ENCODE peak calls at places on chromosomes 11 and 22, in four cellular contexts. One of them, this sample, is unnamed.

GRCh38 chr11:29328961-29329441 is 687.8 kb downstream of the KCNA4 start:
- DNase-seq in H7: peak; percentile 2
- DNase-seq in effector CD4-positive, alpha-beta T cell: no peak
- DNase-seq in stimulated activated CD4-positive, alpha-beta T cell treated with anti-CD3 and anti-CD28 coated beads, Interleukin-15, amount 100 ng/mL, for 48 hours: no peak
- DNase-seq in this sample: no peak

GRCh38 chr22:22037740-22038139 is 55.2 kb upstream of the TOP3B start:
- DNase-seq in H7: no peak
- DNase-seq in stimulated activated CD4-positive, alpha-beta T cell treated with anti-CD3 and anti-CD28 coated beads, Interleukin-15, amount 100 ng/mL, for 48 hours: no peak
- DNase-seq in effector CD4-positive, alpha-beta T cell: no peak
- DNase-seq in this sample: no peak

GRCh38 chr11:100790073-100790472 is 103.0 kb downstream of the ARHGAP42 start:
- DNase-seq in H7: no peak
- DNase-seq in stimulated activated CD4-positive, alpha-beta T cell treated with anti-CD3 and anti-CD28 coated beads, Interleukin-15, amount 100 ng/mL, for 48 hours: no peak
- DNase-seq in effector CD4-positive, alpha-beta T cell: no peak
- DNase-seq in this sample: no peak

GRCh38 chr11:57406337-57406904 is 16.0 kb upstream of the PRG2 start:
- DNase-seq in stimulated activated CD4-positive, alpha-beta T cell treated with anti-CD3 and anti-CD28 coated beads, Interleukin-15, amount 100 ng/mL, for 48 hours: no peak
- DNase-seq in effector CD4-positive, alpha-beta T cell: no peak
- DNase-seq in H7: no peak
- DNase-seq in this sample: no peak

GRCh38 chr11:73976451-73977151 is 6.0 kb downstream of the UCP2 start:
- DNase-seq in effector CD4-positive, alpha-beta T cell: no peak
- DNase-seq in H7: peak; percentile 10
- DNase-seq in stimulated activated CD4-positive, alpha-beta T cell treated with anti-CD3 and anti-CD28 coated beads, Interleukin-15, amount 100 ng/mL, for 48 hours: no peak
- DNase-seq in this sample: no peak

GRCh38 chr22:39503590-39503989 is 1.5 kb downstream of the MIEF1 start:
- DNase-seq in H7: no peak
- DNase-seq in effector CD4-positive, alpha-beta T cell: no peak
- DNase-seq in stimulated activated CD4-positive, alpha-beta T cell treated with anti-CD3 and anti-CD28 coated beads, Interleukin-15, amount 100 ng/mL, for 48 hours: no peak
- DNase-seq in this sample: no peak

GRCh38 chr11:119445850-119446249 is 22.9 kb upstream of the THY1 start:
- DNase-seq in H7: no peak
- DNase-seq in effector CD4-positive, alpha-beta T cell: no peak
- DNase-seq in stimulated activated CD4-positive, alpha-beta T cell treated with anti-CD3 and anti-CD28 coated beads, Interleukin-15, amount 100 ng/mL, for 48 hours: no peak
- DNase-seq in this sample: no peak

GRCh38 chr11:47960015-47960414 is 20.3 kb upstream of the PTPRJ start:
- DNase-seq in H7: no peak
- DNase-seq in effector CD4-positive, alpha-beta T cell: no peak
- DNase-seq in stimulated activated CD4-positive, alpha-beta T cell treated with anti-CD3 and anti-CD28 coated beads, Interleukin-15, amount 100 ng/mL, for 48 hours: no peak
- DNase-seq in this sample: no peak

GRCh38 chr11:111639226-111639925 is 37.1 kb downstream of the SIK2 start:
- DNase-seq in effector CD4-positive, alpha-beta T cell: no peak
- DNase-seq in stimulated activated CD4-positive, alpha-beta T cell treated with anti-CD3 and anti-CD28 coated beads, Interleukin-15, amount 100 ng/mL, for 48 hours: no peak
- DNase-seq in H7: peak; percentile 8
- DNase-seq in this sample: no peak

GRCh38 chr11:95556342-95557151 is 233.0 kb downstream of the FAM76B start:
- DNase-seq in H7: peak; percentile 0
- DNase-seq in stimulated activated CD4-positive, alpha-beta T cell treated with anti-CD3 and anti-CD28 coated beads, Interleukin-15, amount 100 ng/mL, for 48 hours: peak; percentile 21
- DNase-seq in effector CD4-positive, alpha-beta T cell: no peak
- DNase-seq in this sample: peak; percentile 17

GRCh38 chr11:12291767-12292166 is 85.6 kb upstream of the PARVA start:
- DNase-seq in H7: no peak
- DNase-seq in stimulated activated CD4-positive, alpha-beta T cell treated with anti-CD3 and anti-CD28 coated beads, Interleukin-15, amount 100 ng/mL, for 48 hours: no peak
- DNase-seq in effector CD4-positive, alpha-beta T cell: no peak
- DNase-seq in this sample: no peak

GRCh38 chr11:134569195-134569594 is 157.2 kb upstream of the B3GAT1 start:
- DNase-seq in stimulated activated CD4-positive, alpha-beta T cell treated with anti-CD3 and anti-CD28 coated beads, Interleukin-15, amount 100 ng/mL, for 48 hours: no peak
- DNase-seq in H7: no peak
- DNase-seq in effector CD4-positive, alpha-beta T cell: no peak
- DNase-seq in this sample: no peak

GRCh38 chr11:78147807-78148206 is 8.4 kb upstream of the ALG8 start:
- DNase-seq in stimulated activated CD4-positive, alpha-beta T cell treated with anti-CD3 and anti-CD28 coated beads, Interleukin-15, amount 100 ng/mL, for 48 hours: no peak
- DNase-seq in effector CD4-positive, alpha-beta T cell: no peak
- DNase-seq in H7: no peak
- DNase-seq in this sample: no peak

GRCh38 chr11:94652735-94653284 is 85.6 kb downstream of the PIWIL4 start:
- DNase-seq in stimulated activated CD4-positive, alpha-beta T cell treated with anti-CD3 and anti-CD28 coated beads, Interleukin-15, amount 100 ng/mL, for 48 hours: no peak
- DNase-seq in effector CD4-positive, alpha-beta T cell: no peak
- DNase-seq in H7: no peak
- DNase-seq in this sample: no peak

GRCh38 chr11:34256591-34256990 is 101.2 kb downstream of the ABTB2 start:
- DNase-seq in H7: no peak
- DNase-seq in effector CD4-positive, alpha-beta T cell: no peak
- DNase-seq in stimulated activated CD4-positive, alpha-beta T cell treated with anti-CD3 and anti-CD28 coated beads, Interleukin-15, amount 100 ng/mL, for 48 hours: no peak
- DNase-seq in this sample: no peak

This sample was measured in hippocampal formation.